ENCODE peak calls at places on chromosomes 1 and 21, in ten cellular contexts. O is stomach, D is choroid plexus epithelial cell, M is heart left ventricle, B is mucosa of descending colon, P is GM23338, U is fibroblast of pulmonary artery, X is heart right ventricle, L is uterus, Q is K562. W is an unnamed sample.

GRCh38 chr1:85585845-85586244 is 5.3 kb downstream of the CCN1 start:
- DNase-seq in B (no peak), U (peak; percentile 85), D (peak; percentile 93), X (no peak), O (no peak), L (peak; percentile 36), Q (no peak), P (no peak), M (no peak), W (no peak)

GRCh38 chr1:111182052-111182451 is 18.4 kb downstream of the DENND2D start:
- DNase-seq in B (no peak), P (no peak), O (no peak), X (no peak), D (no peak), M (no peak), Q (no peak), U (no peak), L (no peak), W (no peak)

GRCh38 chr1:92365378-92366044 is 66.7 kb downstream of the RPAP2 start:
- DNase-seq in B (no peak), O (no peak), Q (no peak), X (no peak), P (no peak), M (no peak), U (no peak), D (no peak), L (no peak), W (no peak)

GRCh38 chr1:116855220-116855619 is 54.5 kb upstream of the PTGFRN start:
- DNase-seq in B (peak; percentile 57), Q (no peak), D (peak; percentile 28), P (no peak), L (no peak), X (peak; percentile 49), O (peak; percentile 52), M (peak; percentile 64), U (no peak), W (no peak)

GRCh38 chr1:44723496-44724407 is 7.2 kb downstream of the RNU5D-1 start:
- DNase-seq in P (no peak), L (no peak), B (no peak), M (no peak), Q (no peak), O (no peak), D (no peak), U (no peak), X (no peak), W (no peak)

GRCh38 chr1:11473635-11474034 is 5.3 kb upstream of the DISP3 start:
- DNase-seq in Q (peak; percentile 75), P (peak; percentile 80), B (no peak), X (no peak), L (no peak), O (no peak), U (peak; percentile 23), D (peak; percentile 12), M (no peak), W (no peak)

GRCh38 chr1:171583581-171584194 is 38.4 kb upstream of the MYOCOS start:
- DNase-seq in O (no peak), M (no peak), Q (no peak), P (no peak), L (no peak), B (no peak), D (peak; percentile 63), U (peak; percentile 11), X (no peak), W (no peak)

GRCh38 chr1:102970496-102971078 is 137.7 kb downstream of the COL11A1 start:
- DNase-seq in P (peak; percentile 93), U (peak; percentile 86), O (no peak), X (no peak), L (no peak), M (no peak), Q (peak; percentile 6), D (peak; percentile 78), B (no peak), W (peak; percentile 12)

GRCh38 chr21:34952701-34953100 is 96.4 kb downstream of the RUNX1 start:
- DNase-seq in X (no peak), L (no peak), Q (no peak), U (no peak), M (no peak), D (peak; percentile 16), P (peak; percentile 12), B (no peak), O (no peak), W (no peak)

GRCh38 chr1:21240706-21241105 is 49.6 kb downstream of the ECE1 start:
- DNase-seq in B (no peak), X (no peak), L (no peak), P (no peak), Q (no peak), D (no peak), U (no peak), M (no peak), O (no peak), W (no peak)

GRCh38 chr1:157088607-157089006 is 11.0 kb downstream of the ETV3L start:
- DNase-seq in M (no peak), B (no peak), D (no peak), L (no peak), Q (no peak), X (no peak), O (no peak), U (no peak), P (no peak), W (no peak)

GRCh38 chr1:199295102-199295501 is 656.3 kb downstream of the PTPRC start:
- DNase-seq in X (no peak), P (no peak), L (no peak), M (no peak), D (no peak), U (no peak), O (no peak), B (no peak), Q (no peak), W (no peak)

GRCh38 chr21:26447932-26448331 is 125.2 kb downstream of the CYYR1 start:
- DNase-seq in Q (no peak), B (no peak), M (no peak), L (no peak), D (peak; percentile 21), P (peak; percentile 10), U (peak; percentile 3), O (no peak), X (no peak), W (no peak)
- H3K4me3 ChIP-seq in Q (no peak overlapping the region), B (no peak overlapping the region), M (no peak overlapping the region), L (no peak overlapping the region), D (no peak overlapping the region), P (no peak overlapping the region), U (no peak overlapping the region), O (no peak overlapping the region), X (no peak overlapping the region), W (no peak overlapping the region)

GRCh38 chr1:230977781-230978490 is 725 bp downstream of the TTC13 start:
- DNase-seq in Q (peak; percentile 55), P (peak; percentile 47), O (peak; percentile 58), M (peak; percentile 67), D (peak; percentile 17), X (peak; percentile 38), B (peak; percentile 67), L (peak; percentile 17), U (peak; percentile 8), W (no peak)
- TF ChIP-seq CTCF in Q (no peak), P (no peak), O (no peak), M (no peak), D (no peak), X (no peak), B (no peak), L (no peak), U (no peak), W (no peak)

GRCh38 chr1:65416767-65417166 is 3.7 kb upstream of the LEPR start:
- DNase-seq in L (no peak), D (no peak), X (no peak), M (no peak), B (no peak), O (no peak), P (no peak), Q (no peak), U (no peak), W (no peak)

GRCh38 chr1:65420590-65421340 is at the start of the genes LEPR and LEPROT:
- DNase-seq in U (no peak), X (no peak), D (no peak), B (no peak), O (no peak), P (peak; percentile 71), M (no peak), L (no peak), Q (no peak), W (no peak)

GRCh38 chr1:65417729-65418128 is 2.7 kb upstream of the LEPR start:
- DNase-seq in Q (no peak), M (no peak), O (no peak), U (no peak), B (no peak), X (no peak), P (peak; percentile 31), D (no peak), L (no peak), W (no peak)

GRCh38 chr1:65419681-65420589 is 533 bp upstream of the LEPR start:
- DNase-seq in L (peak; percentile 99), M (peak; percentile 99), X (peak; percentile 99), Q (peak; percentile 96), P (peak; percentile 99), O (peak; percentile 99), D (peak; percentile 99), B (peak; percentile 99), U (peak; percentile 99), W (peak; percentile 88)

GRCh38 chr1:65418522-65419185 is 1.8 kb upstream of the LEPR start:
- DNase-seq in L (no peak), X (no peak), Q (no peak), B (no peak), U (no peak), D (no peak), M (no peak), O (no peak), P (no peak), W (no peak)
- H3K4me3 ChIP-seq in L (no peak overlapping the region), X (no peak overlapping the region), Q (no peak overlapping the region), B (no peak overlapping the region), U (no peak overlapping the region), D (no peak overlapping the region), M (no peak overlapping the region), O (no peak overlapping the region), P (peak overlapping the region; percentile 71), W (no peak overlapping the region)

DNA sequence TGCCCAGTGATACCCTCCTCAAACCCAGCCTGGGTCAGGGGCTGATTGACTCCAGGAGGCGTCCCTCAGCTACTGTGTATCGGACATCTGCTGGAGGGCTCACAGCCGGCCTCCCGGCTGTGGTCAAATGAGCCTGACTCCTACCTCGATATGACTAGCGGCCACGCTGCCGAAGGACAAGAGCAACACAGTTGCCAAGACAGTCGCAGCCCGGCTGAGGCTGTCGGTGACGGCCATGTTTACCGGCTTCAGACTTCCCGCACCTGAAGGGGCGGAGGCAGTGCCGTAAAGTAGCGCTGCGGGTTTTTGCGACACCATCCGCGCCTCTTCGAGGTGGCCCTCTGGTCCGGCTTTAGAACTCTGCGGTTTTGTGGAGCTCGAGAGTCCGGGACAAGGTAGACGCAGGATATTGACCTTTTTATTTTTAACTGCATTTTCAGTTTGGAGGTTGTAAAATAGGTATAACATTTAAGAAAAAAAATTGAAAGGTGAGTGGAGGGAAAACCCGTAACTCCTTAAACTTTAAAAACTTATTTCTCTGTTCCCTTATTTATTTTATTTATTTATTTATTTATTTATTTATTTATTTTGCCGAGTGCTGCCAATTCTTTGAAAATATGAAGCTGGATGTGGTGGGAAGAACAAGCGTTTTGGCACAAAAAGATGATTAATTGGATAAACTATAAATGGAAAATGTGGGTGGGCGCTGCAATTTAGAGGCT is at the start of gene PIGK:
- DNase-seq in M (peak; percentile 92), U (peak; percentile 91), B (peak; percentile 93), P (peak; percentile 96), L (peak; percentile 80), O (peak; percentile 90), X (peak; percentile 86), D (peak; percentile 91), Q (peak; percentile 88), W (peak; percentile 24)
- TF ChIP-seq CTCF in M (peak; percentile 16), U (no peak), B (no peak), P (no peak), L (no peak), O (no peak), X (no peak), D (peak; percentile 37), Q (no peak), W (no peak)